ENCODE peak calls at places on chromosomes 2 and 18, in four cellular contexts. E is heart left ventricle; N is putamen; M is CD4-positive, alpha-beta T cell. C is an unnamed sample.

GRCh38 chr2:119409506-119409905 is 22.1 kb upstream of the TMEM37 start:
- DNase-seq in M (no peak), N (no peak), E (no peak), C (no peak)

GRCh38 chr2:72293620-72294019 is 146.0 kb upstream of the CYP26B1 start:
- DNase-seq in E (no peak), M (no peak), N (no peak), C (no peak)

GRCh38 chr18:74310411-74310810 is 5.2 kb upstream of the C18orf63 start:
- DNase-seq in E (no peak), N (no peak), M (no peak), C (no peak)

GRCh38 chr2:212984129-212984528 is 167.3 kb downstream of the IKZF2 start:
- DNase-seq in E (no peak), N (no peak), M (no peak), C (no peak)

GRCh38 chr18:75441921-75442320 is 14.4 kb upstream of the SMIM21 start:
- DNase-seq in N (no peak), M (no peak), E (no peak), C (no peak)

GRCh38 chr2:44934962-44935853 is 6.3 kb upstream of the SIX3 start:
- DNase-seq in E (no peak), M (no peak), N (no peak), C (no peak)

GRCh38 chr18:58682429-58683069 is 11.3 kb downstream of the MALT1 start:
- DNase-seq in M (no peak), E (peak), N (no peak), C (peak)

GRCh38 chr2:240423788-240424191 is 11.7 kb upstream of the GPC1 start:
- DNase-seq in M (no peak), N (no peak), E (peak), C (peak)

GRCh38 chr2:178700922-178701342 is 106.3 kb downstream of the TTN start:
- DNase-seq in N (no peak), M (no peak), E (no peak), C (no peak)

GRCh38 chr18:49096021-49096420 is 145.3 kb upstream of the SMAD7 start:
- DNase-seq in E (no peak), M (no peak), N (no peak), C (no peak)